ENCODE peak calls at places on chromosomes 4 and X, in six cellular contexts. One of them, this sample, is unnamed.

GRCh38 chr4:77927991-77928925 is 65.6 kb downstream of the MRPL1 start:
- DNase-seq in endothelial cell of umbilical vein: peak
- DNase-seq in HepG2: peak
- DNase-seq in GM12878: no peak
- DNase-seq in A549: peak
- DNase-seq in K562: no peak
- DNase-seq in this sample: no peak

GRCh38 chr4:147367841-147368385 is 113.0 kb upstream of the EDNRA start:
- DNase-seq in endothelial cell of umbilical vein: no peak
- DNase-seq in HepG2: no peak
- DNase-seq in GM12878: no peak
- DNase-seq in A549: no peak
- DNase-seq in K562: no peak
- DNase-seq in this sample: no peak

GRCh38 chrX:132444936-132445335 is 43.9 kb downstream of the MBNL3 start:
- DNase-seq in endothelial cell of umbilical vein: no peak
- DNase-seq in HepG2: no peak
- DNase-seq in GM12878: no peak
- DNase-seq in A549: no peak
- DNase-seq in K562: no peak
- DNase-seq in this sample: no peak

GRCh38 chrX:49919617-49920016 is 2.8 kb upstream of the CLCN5 start:
- DNase-seq in endothelial cell of umbilical vein: peak
- DNase-seq in HepG2: peak
- DNase-seq in GM12878: no peak
- DNase-seq in A549: peak
- DNase-seq in K562: peak
- DNase-seq in this sample: peak

GRCh38 chr4:142656178-142656577 is 189.9 kb downstream of the INPP4B start:
- DNase-seq in endothelial cell of umbilical vein: no peak
- DNase-seq in HepG2: no peak
- DNase-seq in GM12878: no peak
- DNase-seq in A549: peak
- DNase-seq in K562: no peak
- DNase-seq in this sample: peak

GRCh38 chr4:104064650-104065577 is 345.1 kb upstream of the TACR3 start:
- DNase-seq in endothelial cell of umbilical vein: peak
- DNase-seq in HepG2: peak
- DNase-seq in GM12878: peak
- DNase-seq in A549: peak
- DNase-seq in K562: peak
- DNase-seq in this sample: peak

GRCh38 chr4:2297606-2298517 is 36.0 kb upstream of the MXD4 start:
- DNase-seq in endothelial cell of umbilical vein: no peak
- DNase-seq in HepG2: no peak
- DNase-seq in GM12878: no peak
- DNase-seq in A549: no peak
- DNase-seq in K562: no peak
- DNase-seq in this sample: no peak

GRCh38 chr4:73676881-73677323 is 56.7 kb upstream of the RASSF6 start:
- DNase-seq in endothelial cell of umbilical vein: peak
- DNase-seq in HepG2: no peak
- DNase-seq in GM12878: peak
- DNase-seq in A549: peak
- DNase-seq in K562: no peak
- DNase-seq in this sample: no peak

GRCh38 chrX:11351375-11352295 is 58.4 kb downstream of the AMELX start:
- DNase-seq in endothelial cell of umbilical vein: no peak
- DNase-seq in HepG2: no peak
- DNase-seq in GM12878: no peak
- DNase-seq in A549: no peak
- DNase-seq in K562: no peak
- DNase-seq in this sample: no peak

GRCh38 chrX:68429216-68429615 is 4.1 kb downstream of the OPHN1 start:
- DNase-seq in endothelial cell of umbilical vein: no peak
- DNase-seq in HepG2: no peak
- DNase-seq in GM12878: no peak
- DNase-seq in A549: no peak
- DNase-seq in K562: no peak
- DNase-seq in this sample: no peak

GRCh38 chr4:142719854-142720541 is 126.1 kb downstream of the INPP4B start:
- DNase-seq in endothelial cell of umbilical vein: peak
- DNase-seq in HepG2: no peak
- DNase-seq in GM12878: no peak
- DNase-seq in A549: peak
- DNase-seq in K562: no peak
- DNase-seq in this sample: peak

GRCh38 chrX:11970935-11971334 is 167.3 kb upstream of the FRMPD4 start:
- DNase-seq in endothelial cell of umbilical vein: no peak
- DNase-seq in HepG2: no peak
- DNase-seq in GM12878: no peak
- DNase-seq in A549: no peak
- DNase-seq in K562: no peak
- DNase-seq in this sample: no peak

GRCh38 chr4:85929926-85930325 is 429.9 kb downstream of the MAPK10 start:
- DNase-seq in endothelial cell of umbilical vein: peak
- DNase-seq in HepG2: peak
- DNase-seq in GM12878: no peak
- DNase-seq in A549: peak
- DNase-seq in K562: no peak
- DNase-seq in this sample: no peak

GRCh38 chrX:39541881-39542280 is 555.9 kb downstream of the BCOR start:
- DNase-seq in endothelial cell of umbilical vein: no peak
- DNase-seq in HepG2: no peak
- DNase-seq in GM12878: no peak
- DNase-seq in A549: no peak
- DNase-seq in K562: no peak
- DNase-seq in this sample: no peak

GRCh38 chr4:83231620-83232056 is 53.0 kb downstream of the COQ2 start:
- DNase-seq in endothelial cell of umbilical vein: no peak
- DNase-seq in HepG2: peak
- DNase-seq in GM12878: peak
- DNase-seq in A549: no peak
- DNase-seq in K562: no peak
- DNase-seq in this sample: peak

GRCh38 chr4:175035907-175036306 is 117.7 kb downstream of the ADAM29 start:
- DNase-seq in endothelial cell of umbilical vein: no peak
- DNase-seq in HepG2: no peak
- DNase-seq in GM12878: peak
- DNase-seq in A549: no peak
- DNase-seq in K562: no peak
- DNase-seq in this sample: no peak

GRCh38 chr4:144685916-144686315 is 40.0 kb downstream of the HHIP start:
- DNase-seq in endothelial cell of umbilical vein: no peak
- DNase-seq in HepG2: no peak
- DNase-seq in GM12878: no peak
- DNase-seq in A549: no peak
- DNase-seq in K562: no peak
- DNase-seq in this sample: no peak

GRCh38 chrX:15334561-15334960 is 762 bp downstream of the PIGA start:
- DNase-seq in endothelial cell of umbilical vein: no peak
- DNase-seq in HepG2: no peak
- DNase-seq in GM12878: no peak
- DNase-seq in A549: no peak
- DNase-seq in K562: peak
- DNase-seq in this sample: no peak

DNA sequence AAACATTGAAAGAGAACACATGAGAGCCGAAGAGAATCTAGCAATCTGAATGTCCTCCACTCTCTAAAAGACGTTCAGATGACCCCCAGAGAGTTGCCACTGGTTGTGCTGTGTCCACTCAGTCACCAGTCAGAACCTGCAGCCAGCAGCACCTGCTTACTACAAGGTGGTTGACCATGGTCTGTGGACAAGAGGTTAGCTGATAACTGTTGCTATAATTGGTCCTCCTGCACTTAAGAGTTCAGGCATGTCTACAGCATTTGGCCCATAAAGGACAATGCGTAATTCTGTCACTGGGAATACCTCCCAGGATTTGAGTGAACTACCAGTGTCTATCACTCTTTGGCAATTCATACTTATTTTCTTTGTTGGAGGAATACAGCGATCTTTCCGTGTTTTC is 382.3 kb upstream of the IGFBP7 start:
- DNase-seq in endothelial cell of umbilical vein: no peak
- DNase-seq in HepG2: no peak
- DNase-seq in GM12878: no peak
- DNase-seq in A549: no peak
- DNase-seq in K562: no peak
- DNase-seq in this sample: no peak
- TF ChIP-seq MYC in endothelial cell of umbilical vein: no peak
- TF ChIP-seq MYC in HepG2: no peak
- TF ChIP-seq MYC in GM12878: no peak
- TF ChIP-seq MYC in A549: no peak
- TF ChIP-seq MYC in K562: no peak
- TF ChIP-seq MYC in this sample: no peak

GRCh38 chr4:39936565-39937418 is 40.9 kb downstream of the PDS5A start:
- DNase-seq in endothelial cell of umbilical vein: no peak
- DNase-seq in HepG2: no peak
- DNase-seq in GM12878: no peak
- DNase-seq in A549: no peak
- DNase-seq in K562: no peak
- DNase-seq in this sample: no peak

GRCh38 chr4:39928538-39928937 is 49.2 kb downstream of the PDS5A start:
- DNase-seq in endothelial cell of umbilical vein: no peak
- DNase-seq in HepG2: no peak
- DNase-seq in GM12878: no peak
- DNase-seq in A549: no peak
- DNase-seq in K562: no peak
- DNase-seq in this sample: no peak

GRCh38 chr4:39933689-39934590 is 43.8 kb downstream of the PDS5A start:
- DNase-seq in endothelial cell of umbilical vein: peak
- DNase-seq in HepG2: no peak
- DNase-seq in GM12878: no peak
- DNase-seq in A549: no peak
- DNase-seq in K562: no peak
- DNase-seq in this sample: no peak

GRCh38 chr4:39932776-39933402 is 44.8 kb downstream of the PDS5A start:
- DNase-seq in endothelial cell of umbilical vein: no peak
- DNase-seq in HepG2: no peak
- DNase-seq in GM12878: no peak
- DNase-seq in A549: no peak
- DNase-seq in K562: no peak
- DNase-seq in this sample: no peak

GRCh38 chr4:39931441-39931901 is 46.2 kb downstream of the PDS5A start:
- DNase-seq in endothelial cell of umbilical vein: no peak
- DNase-seq in HepG2: no peak
- DNase-seq in GM12878: no peak
- DNase-seq in A549: no peak
- DNase-seq in K562: no peak
- DNase-seq in this sample: no peak
- TF ChIP-seq MYC in endothelial cell of umbilical vein: no peak
- TF ChIP-seq MYC in HepG2: no peak
- TF ChIP-seq MYC in GM12878: no peak
- TF ChIP-seq MYC in A549: no peak
- TF ChIP-seq MYC in K562: no peak
- TF ChIP-seq MYC in this sample: no peak

GRCh38 chr4:114758066-114758465 is 159.5 kb downstream of the UGT8 start:
- DNase-seq in endothelial cell of umbilical vein: no peak
- DNase-seq in HepG2: no peak
- DNase-seq in GM12878: no peak
- DNase-seq in A549: no peak
- DNase-seq in K562: no peak
- DNase-seq in this sample: no peak
- TF ChIP-seq MYC in endothelial cell of umbilical vein: no peak
- TF ChIP-seq MYC in HepG2: no peak
- TF ChIP-seq MYC in GM12878: no peak
- TF ChIP-seq MYC in A549: no peak
- TF ChIP-seq MYC in K562: no peak
- TF ChIP-seq MYC in this sample: no peak

DNA sequence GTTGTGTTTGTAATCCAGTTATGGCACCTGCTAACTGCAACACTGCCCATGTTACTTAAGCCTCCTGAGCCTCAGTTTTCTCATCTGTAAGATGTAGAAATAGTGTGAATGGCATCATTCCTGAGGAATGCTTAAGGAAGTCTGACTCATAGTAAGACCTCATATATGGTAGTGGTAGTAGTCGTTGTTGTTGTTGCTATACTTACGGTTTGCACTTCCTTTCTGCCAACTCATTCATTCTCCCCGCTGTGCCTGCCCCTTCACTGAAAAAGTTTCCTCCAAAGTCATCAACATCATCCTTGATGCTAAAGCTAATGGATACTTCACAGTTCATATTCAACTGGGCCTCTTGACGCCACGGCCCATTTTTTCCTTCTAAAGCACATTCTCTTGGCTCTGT is 54.2 kb upstream of the SPANXN3 start:
- DNase-seq in endothelial cell of umbilical vein: no peak
- DNase-seq in HepG2: no peak
- DNase-seq in GM12878: no peak
- DNase-seq in A549: no peak
- DNase-seq in K562: no peak
- DNase-seq in this sample: no peak
- TF ChIP-seq MYC in endothelial cell of umbilical vein: no peak
- TF ChIP-seq MYC in HepG2: no peak
- TF ChIP-seq MYC in GM12878: no peak
- TF ChIP-seq MYC in A549: no peak
- TF ChIP-seq MYC in K562: no peak
- TF ChIP-seq MYC in this sample: no peak

DNA sequence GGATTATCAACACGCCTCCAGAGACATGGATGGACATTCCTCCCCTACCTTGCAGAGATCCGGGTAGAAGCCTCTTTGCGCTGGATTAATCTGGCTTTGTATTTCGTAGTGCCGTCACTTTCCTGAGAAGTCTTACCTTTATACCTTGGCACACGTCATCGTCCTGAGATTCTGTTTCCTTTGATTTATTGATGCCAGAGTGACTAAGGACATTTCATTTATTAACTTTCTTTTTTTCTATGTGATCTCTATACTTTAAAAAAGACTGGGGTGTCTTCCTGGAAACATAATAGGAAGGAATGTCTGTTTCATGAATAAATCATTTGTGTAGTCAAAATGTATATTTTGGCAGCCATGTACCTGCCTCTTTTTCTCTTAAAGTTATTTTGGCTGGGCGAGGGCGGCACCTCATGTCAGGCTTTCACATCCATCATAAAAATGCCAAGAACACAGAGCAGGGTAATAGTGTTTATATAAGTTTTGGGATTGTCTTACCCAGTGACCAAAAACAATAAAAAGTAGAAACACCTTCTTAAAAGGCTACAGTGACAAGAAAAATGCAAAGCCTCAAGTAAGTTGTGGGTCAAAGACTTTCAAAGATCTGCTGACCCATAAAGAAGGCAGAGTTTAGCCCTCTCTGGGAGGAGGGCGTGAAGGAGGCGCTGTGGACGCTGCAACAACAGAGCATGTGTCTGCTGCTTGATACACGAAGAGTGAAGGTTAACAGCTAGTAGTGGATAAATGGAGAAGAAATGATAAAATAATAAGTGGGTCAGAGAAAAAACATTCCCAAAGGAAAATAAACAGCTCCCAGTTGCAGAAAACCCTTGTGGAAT is 124.4 kb downstream of the SHROOM3 start:
- DNase-seq in endothelial cell of umbilical vein: no peak
- DNase-seq in HepG2: no peak
- DNase-seq in GM12878: no peak
- DNase-seq in A549: no peak
- DNase-seq in K562: no peak
- DNase-seq in this sample: no peak
- TF ChIP-seq MYC in endothelial cell of umbilical vein: no peak
- TF ChIP-seq MYC in HepG2: no peak
- TF ChIP-seq MYC in GM12878: no peak
- TF ChIP-seq MYC in A549: no peak
- TF ChIP-seq MYC in K562: no peak
- TF ChIP-seq MYC in this sample: no peak

This sample was measured in NB4.